ENCODE peak calls at places on chromosomes 13 and 19, in six cellular contexts. K is SW480, M is heart right ventricle, U is endodermal cell, I is ACHN, S is right lobe of liver. R is an unnamed sample.

GRCh38 chr13:51590231-51590630 is 6.0 kb downstream of the WDFY2 start:
- DNase-seq in U (no peak), K (no peak), M (no peak), S (no peak), I (no peak), R (no peak)

GRCh38 chr13:40974460-40975407 is 44.4 kb downstream of the ELF1 start:
- DNase-seq in M (no peak), K (peak; percentile 36), I (peak; percentile 66), U (peak; percentile 64), S (no peak), R (no peak)

GRCh38 chr13:51906581-51906980 is 44.8 kb downstream of the CCDC70 start:
- DNase-seq in U (no peak), S (peak; percentile 46), M (peak; percentile 33), I (no peak), K (no peak), R (no peak)

GRCh38 chr19:36058481-36059179 is 3.9 kb downstream of the WDR62 start:
- DNase-seq in M (no peak), S (peak; percentile 35), K (peak; percentile 24), I (no peak), U (no peak), R (no peak)

GRCh38 chr13:100588350-100589177 is at the start of gene GGACT:
- DNase-seq in I (peak; percentile 65), U (peak; percentile 92), M (peak; percentile 83), S (peak; percentile 79), K (peak; percentile 76), R (peak; percentile 23)

GRCh38 chr13:81671103-81671502 is 1330.2 kb upstream of the SPRY2 start:
- DNase-seq in K (no peak), I (no peak), S (no peak), M (no peak), U (no peak), R (no peak)

GRCh38 chr19:13718733-13719132 is 45.6 kb upstream of the MRI1 start:
- DNase-seq in S (no peak), I (peak; percentile 54), K (peak; percentile 85), M (peak; percentile 37), U (peak; percentile 63), R (peak; percentile 34)

GRCh38 chr13:44048326-44048725 is 168.6 kb downstream of the LACC1 start:
- DNase-seq in I (no peak), S (no peak), U (no peak), M (no peak), K (peak; percentile 50), R (no peak)

GRCh38 chr19:48415395-48415794 is 21.9 kb downstream of the GRIN2D start:
- DNase-seq in K (peak; percentile 70), M (peak; percentile 83), U (peak; percentile 99), S (peak; percentile 91), I (peak; percentile 59), R (no peak)

GRCh38 chr19:45952691-45953505 is 20.8 kb downstream of the NOVA2 start:
- DNase-seq in S (peak; percentile 30), I (peak; percentile 56), K (peak; percentile 75), M (peak; percentile 62), U (peak; percentile 97), R (no peak)

GRCh38 chr19:21838646-21839045 is 2.7 kb upstream of the ZNF43 start:
- DNase-seq in I (no peak), M (no peak), U (no peak), S (no peak), K (no peak), R (no peak)

GRCh38 chr13:62171697-62172096 is 756.0 kb upstream of the PCDH20 start:
- DNase-seq in K (no peak), S (no peak), U (no peak), I (no peak), M (no peak), R (no peak)

GRCh38 chr19:29120471-29120870 is 92.5 kb downstream of the UQCRFS1 start:
- DNase-seq in M (no peak), S (no peak), U (no peak), K (no peak), I (no peak), R (no peak)

GRCh38 chr13:39484506-39485313 is 118.3 kb downstream of the LHFPL6 start:
- DNase-seq in S (no peak), U (no peak), M (no peak), K (no peak), I (no peak), R (no peak)

GRCh38 chr19:2166741-2167738 is 3.3 kb downstream of the DOT1L start:
- DNase-seq in M (peak; percentile 88), S (peak; percentile 91), I (peak; percentile 13), K (no peak), U (peak; percentile 62), R (peak; percentile 29)

GRCh38 chr13:80727321-80727975 is 386.5 kb upstream of the SPRY2 start:
- DNase-seq in K (no peak), I (no peak), M (no peak), S (no peak), U (no peak), R (no peak)

GRCh38 chr13:110520431-110521295 is 40.9 kb downstream of the RAB20 start:
- DNase-seq in K (no peak), M (peak; percentile 71), I (no peak), U (no peak), S (peak; percentile 87), R (no peak)

GRCh38 chr19:15330801-15331418 is 1.4 kb downstream of the BRD4 start:
- DNase-seq in S (no peak), K (peak; percentile 62), M (no peak), U (peak; percentile 53), I (peak; percentile 56), R (peak; percentile 77)

GRCh38 chr13:109818891-109819290 is 32.5 kb upstream of the IRS2 start:
- DNase-seq in M (no peak), K (no peak), I (no peak), S (no peak), U (no peak), R (peak; percentile 55)

R was measured in amniotic stem cell.